ENCODE peak calls at places on chromosome 12, in five cellular contexts. One of them, this sample, is unnamed.
A peak's percentile ranks its signal among the peaks of the same experiment; 100 is the strongest.

GRCh38 chr12:124779161-124780141 is 84.2 kb downstream of the SCARB1 start:
- DNase-seq in GM20000: peak; percentile 67
- DNase-seq in mesendoderm: no peak
- DNase-seq in T1000: no peak
- DNase-seq in trophoblast cell: no peak
- DNase-seq in this sample: no peak

GRCh38 chr12:63845726-63846125 is 1.2 kb downstream of the SRGAP1 start:
- DNase-seq in GM20000: no peak
- DNase-seq in mesendoderm: no peak
- DNase-seq in T1000: no peak
- DNase-seq in trophoblast cell: peak; percentile 41
- DNase-seq in this sample: peak; percentile 42

GRCh38 chr12:77980782-77981181 is 150.1 kb downstream of the NAV3 start:
- DNase-seq in GM20000: no peak
- DNase-seq in T1000: no peak
- DNase-seq in trophoblast cell: no peak
- DNase-seq in mesendoderm: no peak
- DNase-seq in this sample: no peak

GRCh38 chr12:53414756-53415417 is 8.8 kb upstream of the AMHR2 start:
- DNase-seq in T1000: no peak
- DNase-seq in GM20000: no peak
- DNase-seq in trophoblast cell: no peak
- DNase-seq in mesendoderm: peak; percentile 13
- DNase-seq in this sample: no peak

GRCh38 chr12:56338643-56339422 is at the start of gene IL23A:
- DNase-seq in T1000: no peak
- DNase-seq in mesendoderm: no peak
- DNase-seq in trophoblast cell: peak; percentile 37
- DNase-seq in GM20000: peak; percentile 58
- DNase-seq in this sample: peak; percentile 91

GRCh38 chr12:89350260-89350659 is 2.0 kb downstream of the DUSP6 start:
- DNase-seq in T1000: no peak
- DNase-seq in GM20000: no peak
- DNase-seq in trophoblast cell: no peak
- DNase-seq in mesendoderm: peak; percentile 31
- DNase-seq in this sample: no peak

GRCh38 chr12:109461846-109462766 is 15.0 kb downstream of the KCTD10 start:
- DNase-seq in GM20000: no peak
- DNase-seq in mesendoderm: peak; percentile 50
- DNase-seq in trophoblast cell: peak; percentile 32
- DNase-seq in T1000: peak; percentile 51
- DNase-seq in this sample: peak; percentile 64

GRCh38 chr12:79250955-79251354 is 386.4 kb downstream of the SYT1 start:
- DNase-seq in GM20000: no peak
- DNase-seq in T1000: no peak
- DNase-seq in mesendoderm: no peak
- DNase-seq in trophoblast cell: no peak
- DNase-seq in this sample: no peak

GRCh38 chr12:108324678-108325358 is 14.3 kb downstream of the CMKLR1 start:
- DNase-seq in GM20000: no peak
- DNase-seq in trophoblast cell: no peak
- DNase-seq in T1000: no peak
- DNase-seq in mesendoderm: no peak
- DNase-seq in this sample: no peak

GRCh38 chr12:49489720-49490119 is 49.1 kb upstream of the KCNH3 start:
- DNase-seq in mesendoderm: no peak
- DNase-seq in GM20000: no peak
- DNase-seq in T1000: no peak
- DNase-seq in trophoblast cell: peak; percentile 16
- DNase-seq in this sample: no peak

GRCh38 chr12:24748326-24748725 is 200.6 kb downstream of the BCAT1 start:
- DNase-seq in mesendoderm: peak; percentile 42
- DNase-seq in GM20000: no peak
- DNase-seq in trophoblast cell: no peak
- DNase-seq in T1000: no peak
- DNase-seq in this sample: no peak

GRCh38 chr12:25903603-25904245 is 54.8 kb upstream of the RASSF8 start:
- DNase-seq in mesendoderm: no peak
- DNase-seq in trophoblast cell: no peak
- DNase-seq in T1000: no peak
- DNase-seq in GM20000: no peak
- DNase-seq in this sample: no peak

GRCh38 chr12:12482150-12482761 is 80.4 kb downstream of the DUSP16 start:
- DNase-seq in trophoblast cell: no peak
- DNase-seq in mesendoderm: no peak
- DNase-seq in T1000: no peak
- DNase-seq in GM20000: no peak
- DNase-seq in this sample: no peak

GRCh38 chr12:47797432-47797831 is 22.3 kb downstream of the HDAC7 start:
- DNase-seq in T1000: no peak
- DNase-seq in mesendoderm: peak; percentile 48
- DNase-seq in trophoblast cell: peak; percentile 28
- DNase-seq in GM20000: peak; percentile 84
- DNase-seq in this sample: peak; percentile 89

GRCh38 chr12:56029666-56030293 is 8.9 kb downstream of the IKZF4 start:
- DNase-seq in T1000: peak; percentile 23
- DNase-seq in trophoblast cell: peak; percentile 79
- DNase-seq in GM20000: peak; percentile 59
- DNase-seq in mesendoderm: peak; percentile 59
- DNase-seq in this sample: peak; percentile 83

GRCh38 chr12:69354561-69355187 is 4.9 kb upstream of the YEATS4 start:
- DNase-seq in trophoblast cell: no peak
- DNase-seq in mesendoderm: peak; percentile 31
- DNase-seq in T1000: no peak
- DNase-seq in GM20000: no peak
- DNase-seq in this sample: peak; percentile 58

GRCh38 chr12:106139422-106140141 is 828 bp upstream of the NUAK1 start:
- DNase-seq in T1000: peak; percentile 80
- DNase-seq in trophoblast cell: peak; percentile 57
- DNase-seq in mesendoderm: peak; percentile 94
- DNase-seq in GM20000: no peak
- DNase-seq in this sample: peak; percentile 98

GRCh38 chr12:57159341-57159740 is 11.9 kb upstream of the LRP1-AS start:
- DNase-seq in T1000: no peak
- DNase-seq in mesendoderm: no peak
- DNase-seq in GM20000: no peak
- DNase-seq in trophoblast cell: no peak
- DNase-seq in this sample: no peak

GRCh38 chr12:118055144-118055557 is 5.8 kb downstream of the WSB2 start:
- DNase-seq in trophoblast cell: peak; percentile 73
- DNase-seq in mesendoderm: peak; percentile 83
- DNase-seq in GM20000: peak; percentile 62
- DNase-seq in T1000: peak; percentile 23
- DNase-seq in this sample: peak; percentile 89

GRCh38 chr12:132456944-132457495 is 32.9 kb upstream of the FBRSL1 start:
- DNase-seq in mesendoderm: peak; percentile 15
- DNase-seq in trophoblast cell: no peak
- DNase-seq in GM20000: no peak
- DNase-seq in T1000: no peak
- DNase-seq in this sample: no peak

GRCh38 chr12:132560421-132560830 is 50.0 kb downstream of the LRCOL1 start:
- DNase-seq in trophoblast cell: peak; percentile 66
- DNase-seq in mesendoderm: peak; percentile 36
- DNase-seq in GM20000: peak; percentile 77
- DNase-seq in T1000: no peak
- DNase-seq in this sample: peak; percentile 85

GRCh38 chr12:46265734-46266133 is 3.1 kb downstream of the SLC38A1 start:
- DNase-seq in trophoblast cell: no peak
- DNase-seq in mesendoderm: no peak
- DNase-seq in GM20000: peak; percentile 33
- DNase-seq in T1000: no peak
- DNase-seq in this sample: no peak

GRCh38 chr12:56154246-56154771 is 1.9 kb downstream of the MYL6B start:
- DNase-seq in GM20000: no peak
- DNase-seq in mesendoderm: peak; percentile 38
- DNase-seq in T1000: no peak
- DNase-seq in trophoblast cell: no peak
- DNase-seq in this sample: peak; percentile 79

GRCh38 chr12:93911436-93911835 is 234.3 kb downstream of the CRADD start:
- DNase-seq in trophoblast cell: no peak
- DNase-seq in GM20000: no peak
- DNase-seq in mesendoderm: no peak
- DNase-seq in T1000: no peak
- DNase-seq in this sample: no peak

GRCh38 chr12:39692258-39692853 is 72.8 kb upstream of the ABCD2 start:
- DNase-seq in trophoblast cell: peak; percentile 62
- DNase-seq in T1000: no peak
- DNase-seq in GM20000: no peak
- DNase-seq in mesendoderm: no peak
- DNase-seq in this sample: no peak

GRCh38 chr12:48105321-48105866 is 485 bp downstream of the SENP1 start:
- DNase-seq in trophoblast cell: peak; percentile 43
- DNase-seq in T1000: no peak
- DNase-seq in mesendoderm: no peak
- DNase-seq in GM20000: no peak
- DNase-seq in this sample: no peak

GRCh38 chr12:88934163-88934747 is 354.0 kb upstream of the KITLG start:
- DNase-seq in T1000: no peak
- DNase-seq in trophoblast cell: no peak
- DNase-seq in GM20000: no peak
- DNase-seq in mesendoderm: no peak
- DNase-seq in this sample: no peak

GRCh38 chr12:52713960-52714886 is 10.9 kb upstream of the KRT77 start:
- DNase-seq in T1000: no peak
- DNase-seq in GM20000: no peak
- DNase-seq in trophoblast cell: no peak
- DNase-seq in mesendoderm: peak; percentile 41
- DNase-seq in this sample: peak; percentile 91

This sample was measured in endodermal cell.